ENCODE peak calls at places on chromosomes 6 and 20, in six cellular contexts. One of them, this sample, is unnamed.

GRCh38 chr6:150894935-150895686 is 29.6 kb downstream of the MTHFD1L start:
- DNase-seq in stimulated activated naive CD4-positive, alpha-beta T cell: no peak
- DNase-seq in esophagus squamous epithelium: no peak
- DNase-seq in LoVo: peak
- DNase-seq in stimulated activated CD4-positive, alpha-beta T cell treated with anti-CD3 and anti-CD28 coated beads, Interleukin-12 subunit alpha, Interleukin-12 subunit beta, amount 100 ng/mL, for 48 hours: peak
- DNase-seq in psoas muscle: no peak
- DNase-seq in this sample: no peak

GRCh38 chr6:121826156-121826810 is 390.8 kb downstream of the GJA1 start:
- DNase-seq in stimulated activated naive CD4-positive, alpha-beta T cell: no peak
- DNase-seq in esophagus squamous epithelium: no peak
- DNase-seq in LoVo: peak
- DNase-seq in stimulated activated CD4-positive, alpha-beta T cell treated with anti-CD3 and anti-CD28 coated beads, Interleukin-12 subunit alpha, Interleukin-12 subunit beta, amount 100 ng/mL, for 48 hours: no peak
- DNase-seq in psoas muscle: no peak
- DNase-seq in this sample: no peak

GRCh38 chr6:109397020-109397419 is 14.8 kb upstream of the CD164 start:
- DNase-seq in stimulated activated naive CD4-positive, alpha-beta T cell: no peak
- DNase-seq in esophagus squamous epithelium: no peak
- DNase-seq in LoVo: no peak
- DNase-seq in stimulated activated CD4-positive, alpha-beta T cell treated with anti-CD3 and anti-CD28 coated beads, Interleukin-12 subunit alpha, Interleukin-12 subunit beta, amount 100 ng/mL, for 48 hours: no peak
- DNase-seq in psoas muscle: no peak
- DNase-seq in this sample: no peak

GRCh38 chr6:113271437-113271836 is 585.7 kb upstream of the MARCKS start:
- DNase-seq in stimulated activated naive CD4-positive, alpha-beta T cell: no peak
- DNase-seq in esophagus squamous epithelium: no peak
- DNase-seq in LoVo: no peak
- DNase-seq in stimulated activated CD4-positive, alpha-beta T cell treated with anti-CD3 and anti-CD28 coated beads, Interleukin-12 subunit alpha, Interleukin-12 subunit beta, amount 100 ng/mL, for 48 hours: no peak
- DNase-seq in psoas muscle: no peak
- DNase-seq in this sample: no peak

GRCh38 chr20:62051901-62052255 is 13.8 kb downstream of the TAF4 start:
- DNase-seq in stimulated activated naive CD4-positive, alpha-beta T cell: no peak
- DNase-seq in esophagus squamous epithelium: no peak
- DNase-seq in LoVo: no peak
- DNase-seq in stimulated activated CD4-positive, alpha-beta T cell treated with anti-CD3 and anti-CD28 coated beads, Interleukin-12 subunit alpha, Interleukin-12 subunit beta, amount 100 ng/mL, for 48 hours: no peak
- DNase-seq in psoas muscle: no peak
- DNase-seq in this sample: no peak

GRCh38 chr20:64150756-64151633 is 13.3 kb upstream of the MYT1 start:
- DNase-seq in stimulated activated naive CD4-positive, alpha-beta T cell: no peak
- DNase-seq in esophagus squamous epithelium: no peak
- DNase-seq in LoVo: no peak
- DNase-seq in stimulated activated CD4-positive, alpha-beta T cell treated with anti-CD3 and anti-CD28 coated beads, Interleukin-12 subunit alpha, Interleukin-12 subunit beta, amount 100 ng/mL, for 48 hours: no peak
- DNase-seq in psoas muscle: no peak
- DNase-seq in this sample: no peak

GRCh38 chr6:11416936-11417576 is 120.5 kb upstream of the TMEM170B start:
- DNase-seq in stimulated activated naive CD4-positive, alpha-beta T cell: no peak
- DNase-seq in esophagus squamous epithelium: no peak
- DNase-seq in LoVo: no peak
- DNase-seq in stimulated activated CD4-positive, alpha-beta T cell treated with anti-CD3 and anti-CD28 coated beads, Interleukin-12 subunit alpha, Interleukin-12 subunit beta, amount 100 ng/mL, for 48 hours: no peak
- DNase-seq in psoas muscle: no peak
- DNase-seq in this sample: no peak

GRCh38 chr6:156776470-156776840 is 723 bp upstream of the ARID1B start:
- DNase-seq in stimulated activated naive CD4-positive, alpha-beta T cell: peak
- DNase-seq in esophagus squamous epithelium: no peak
- DNase-seq in LoVo: peak
- DNase-seq in stimulated activated CD4-positive, alpha-beta T cell treated with anti-CD3 and anti-CD28 coated beads, Interleukin-12 subunit alpha, Interleukin-12 subunit beta, amount 100 ng/mL, for 48 hours: peak
- DNase-seq in psoas muscle: no peak
- DNase-seq in this sample: no peak

GRCh38 chr6:81938014-81938761 is 185.7 kb upstream of the TENT5A start:
- DNase-seq in stimulated activated naive CD4-positive, alpha-beta T cell: no peak
- DNase-seq in esophagus squamous epithelium: no peak
- DNase-seq in LoVo: peak
- DNase-seq in stimulated activated CD4-positive, alpha-beta T cell treated with anti-CD3 and anti-CD28 coated beads, Interleukin-12 subunit alpha, Interleukin-12 subunit beta, amount 100 ng/mL, for 48 hours: no peak
- DNase-seq in psoas muscle: no peak
- DNase-seq in this sample: no peak

GRCh38 chr6:12578751-12579150 is 137.8 kb upstream of the PHACTR1 start:
- DNase-seq in stimulated activated naive CD4-positive, alpha-beta T cell: no peak
- DNase-seq in esophagus squamous epithelium: no peak
- DNase-seq in LoVo: no peak
- DNase-seq in stimulated activated CD4-positive, alpha-beta T cell treated with anti-CD3 and anti-CD28 coated beads, Interleukin-12 subunit alpha, Interleukin-12 subunit beta, amount 100 ng/mL, for 48 hours: no peak
- DNase-seq in psoas muscle: no peak
- DNase-seq in this sample: no peak